ENCODE peak calls at places on chromosomes 5 and 9, in eight cellular contexts. E is epithelial cell of esophagus, S is cardiac fibroblast, M is RWPE2, Q is IMR-90, O is retinal pigment epithelial cell, K is uterus, A is neural progenitor cell. Z is an unnamed sample.

GRCh38 chr5:172725785-172726184 is 45.2 kb downstream of the DUSP1 start:
- DNase-seq in E (no peak), S (no peak), M (no peak), Q (no peak), O (no peak), K (no peak), A (no peak), Z (no peak)

GRCh38 chr9:115777610-115778009 is 376.0 kb upstream of the PAPPA start:
- DNase-seq in E (no peak), S (no peak), M (no peak), Q (no peak), O (no peak), K (no peak), A (no peak), Z (no peak)

GRCh38 chr9:7439355-7439978 is 360.1 kb downstream of the DMAC1 start:
- DNase-seq in E (peak; percentile 56), S (peak; percentile 6), M (no peak), Q (peak; percentile 73), O (no peak), K (no peak), A (no peak), Z (no peak)

GRCh38 chr5:40437452-40437861 is 242.3 kb upstream of the PTGER4 start:
- DNase-seq in E (peak; percentile 87), S (peak; percentile 91), M (no peak), Q (peak; percentile 87), O (peak; percentile 44), K (no peak), A (no peak), Z (peak; percentile 38)

GRCh38 chr5:21680196-21680595 is 1172.9 kb downstream of the CDH12 start:
- DNase-seq in E (peak; percentile 90), S (peak; percentile 89), M (no peak), Q (peak; percentile 93), O (peak; percentile 97), K (no peak), A (peak; percentile 18), Z (no peak)

GRCh38 chr9:119195521-119195920 is 173.7 kb downstream of the BRINP1 start:
- DNase-seq in E (no peak), S (no peak), M (no peak), Q (no peak), O (no peak), K (no peak), A (no peak), Z (no peak)

GRCh38 chr9:92735907-92736600 is 28.6 kb downstream of the BICD2 start:
- DNase-seq in E (no peak), S (no peak), M (no peak), Q (no peak), O (no peak), K (no peak), A (no peak), Z (no peak)

GRCh38 chr9:88949961-88950340 is 41.3 kb upstream of the S1PR3 start:
- DNase-seq in E (peak; percentile 82), S (peak; percentile 42), M (no peak), Q (peak; percentile 33), O (no peak), K (no peak), A (no peak), Z (no peak)

GRCh38 chr9:120490888-120491595 is 88.9 kb downstream of the CDK5RAP2 start:
- DNase-seq in E (no peak), S (no peak), M (no peak), Q (no peak), O (no peak), K (no peak), A (no peak), Z (no peak)

GRCh38 chr5:95446560-95447221 is 55.5 kb downstream of the FAM81B start:
- DNase-seq in E (peak; percentile 64), S (peak; percentile 71), M (no peak), Q (peak; percentile 7), O (peak; percentile 47), K (no peak), A (no peak), Z (no peak)

GRCh38 chr5:19408149-19408548 is 579.9 kb downstream of the CDH18 start:
- DNase-seq in E (no peak), S (no peak), M (no peak), Q (no peak), O (no peak), K (no peak), A (no peak), Z (no peak)

GRCh38 chr5:118558871-118559270 is 429.5 kb downstream of the DTWD2 start:
- DNase-seq in E (peak; percentile 37), S (no peak), M (no peak), Q (no peak), O (no peak), K (no peak), A (no peak), Z (no peak)

GRCh38 chr5:125528881-125529280 is 782.4 kb upstream of the ZNF608 start:
- DNase-seq in E (no peak), S (no peak), M (no peak), Q (peak; percentile 15), O (no peak), K (no peak), A (no peak), Z (no peak)

GRCh38 chr9:74777136-74777879 is 110.4 kb downstream of the TRPM6 start:
- DNase-seq in E (peak; percentile 57), S (peak; percentile 72), M (no peak), Q (peak; percentile 54), O (no peak), K (peak; percentile 53), A (peak; percentile 84), Z (peak; percentile 70)

GRCh38 chr9:136225748-136226679 is 19.6 kb downstream of the QSOX2 start:
- DNase-seq in E (peak; percentile 81), S (peak; percentile 48), M (no peak), Q (peak; percentile 31), O (no peak), K (no peak), A (peak; percentile 85), Z (peak; percentile 31)

GRCh38 chr9:127121628-127122175 is 733 bp downstream of the ANGPTL2 start:
- DNase-seq in E (no peak), S (peak; percentile 27), M (no peak), Q (peak; percentile 35), O (no peak), K (no peak), A (peak; percentile 41), Z (no peak)

GRCh38 chr5:134257176-134257575 is 31.3 kb upstream of the PPP2CA start:
- DNase-seq in E (no peak), S (no peak), M (no peak), Q (no peak), O (no peak), K (no peak), A (no peak), Z (no peak)

GRCh38 chr9:86721843-86722705 is 225.2 kb downstream of the GAS1 start:
- DNase-seq in E (peak; percentile 80), S (peak; percentile 85), M (no peak), Q (peak; percentile 93), O (peak; percentile 75), K (peak; percentile 73), A (no peak), Z (no peak)

GRCh38 chr9:106916491-106917235 is 53.7 kb downstream of the ZNF462 start:
- DNase-seq in E (peak; percentile 93), S (peak; percentile 93), M (peak; percentile 81), Q (peak; percentile 92), O (peak; percentile 48), K (peak; percentile 40), A (no peak), Z (no peak)

GRCh38 chr5:171600736-171601265 is 181.4 kb downstream of the FGF18 start:
- DNase-seq in E (no peak), S (no peak), M (no peak), Q (peak; percentile 16), O (no peak), K (no peak), A (no peak), Z (no peak)

GRCh38 chr5:129747847-129748407 is at the start of gene MINAR2:
- DNase-seq in E (no peak), S (no peak), M (no peak), Q (no peak), O (no peak), K (no peak), A (no peak), Z (no peak)

GRCh38 chr9:124309665-124310064 is 51.9 kb downstream of the NEK6 start:
- DNase-seq in E (peak; percentile 95), S (peak; percentile 98), M (peak; percentile 88), Q (peak; percentile 99), O (peak; percentile 99), K (peak; percentile 61), A (peak; percentile 20), Z (no peak)

GRCh38 chr5:176436641-176437040 is 11.5 kb upstream of the FAF2 start:
- DNase-seq in E (no peak), S (peak; percentile 39), M (no peak), Q (peak; percentile 88), O (no peak), K (no peak), A (no peak), Z (peak; percentile 13)

GRCh38 chr5:10607666-10608442 is 44.0 kb downstream of the ANKRD33B start:
- DNase-seq in E (no peak), S (peak; percentile 82), M (no peak), Q (peak; percentile 72), O (no peak), K (peak; percentile 45), A (peak; percentile 51), Z (no peak)
- TF ChIP-seq CTCF in E (no peak), S (peak; percentile 47), M (no peak), Q (peak; percentile 35), O (peak; percentile 48), K (no peak), A (peak; percentile 22), Z (no peak)

GRCh38 chr5:51386916-51387853 is 3.9 kb downstream of the ISL1 start:
- DNase-seq in E (peak; percentile 62), S (no peak), M (peak; percentile 78), Q (no peak), O (no peak), K (no peak), A (peak; percentile 52), Z (no peak)
- H3K4me3 ChIP-seq in E (peak overlapping the region; percentile 60), S (no peak overlapping the region), M (peak overlapping the region; percentile 85), Q (peak overlapping the region; percentile 5), O (no peak overlapping the region), K (no peak overlapping the region), A (peak overlapping the region; percentile 20), Z (no peak overlapping the region)

GRCh38 chr5:53239301-53239990 is 129.9 kb upstream of the MOCS2 start:
- DNase-seq in E (no peak), S (peak; percentile 29), M (no peak), Q (peak; percentile 39), O (no peak), K (no peak), A (no peak), Z (no peak)

GRCh38 chr5:53246042-53246836 is 136.7 kb upstream of the MOCS2 start:
- DNase-seq in E (peak; percentile 88), S (peak; percentile 80), M (no peak), Q (peak; percentile 94), O (no peak), K (no peak), A (no peak), Z (no peak)

GRCh38 chr5:53243403-53243802 is 133.8 kb upstream of the MOCS2 start:
- DNase-seq in E (no peak), S (no peak), M (no peak), Q (no peak), O (no peak), K (no peak), A (no peak), Z (no peak)
- TF ChIP-seq CTCF in E (no peak), S (no peak), M (peak; percentile 28), Q (no peak), O (no peak), K (no peak), A (peak; percentile 14), Z (no peak)

DNA sequence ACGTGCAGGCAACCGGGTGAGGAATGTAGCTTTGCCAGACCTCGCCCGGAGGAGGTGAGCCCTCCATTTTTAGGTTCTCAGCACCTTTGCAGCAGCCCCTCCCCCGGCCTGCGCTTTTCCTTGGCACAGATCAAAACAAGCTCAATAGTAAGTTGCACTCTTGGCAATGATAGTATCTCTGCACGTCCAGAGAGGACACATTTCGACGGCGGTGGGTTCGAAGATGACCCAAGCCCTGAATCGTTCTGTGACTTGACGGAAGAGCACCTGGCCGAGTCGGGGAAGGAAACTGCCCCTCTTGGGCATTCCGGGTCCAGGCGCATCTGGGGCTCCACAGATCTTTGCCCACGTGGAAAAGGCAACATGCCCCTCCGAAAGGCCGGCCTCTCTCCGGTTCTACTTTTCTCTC is 904 bp downstream of the GDNF start:
- DNase-seq in E (no peak), S (peak; percentile 37), M (no peak), Q (no peak), O (no peak), K (no peak), A (peak; percentile 27), Z (no peak)
- H3K4me3 ChIP-seq in E (no peak overlapping the region), S (peak overlapping the region; percentile 65), M (no peak overlapping the region), Q (peak overlapping the region; percentile 53), O (no peak overlapping the region), K (peak overlapping the region; percentile 46), A (peak overlapping the region; percentile 49), Z (no peak overlapping the region)